ENCODE peak calls at places on chromosomes 13 and 19, in seven cellular contexts. One of them, this sample, is unnamed.
A peak's percentile ranks its signal among the peaks of the same experiment; 100 is the strongest.

GRCh38 chr19:41995959-41996797 is 2.1 kb upstream of the ATP1A3 start:
- DNase-seq in stimulated activated CD4-positive, alpha-beta T cell treated with anti-CD3 and anti-CD28 coated beads, Interleukin-4, amount 100 ng/mL, for 4 hours: no peak
- DNase-seq in LNCaP clone FGC: no peak
- DNase-seq in T-helper 9 cell: no peak
- DNase-seq in posterior cingulate gyrus: peak; percentile 77
- DNase-seq in cardiac fibroblast: no peak
- DNase-seq in COR-L47: peak; percentile 65
- DNase-seq in this sample: peak; percentile 74

GRCh38 chr13:41179593-41180250 is 14.6 kb downstream of the KBTBD7 start:
- DNase-seq in stimulated activated CD4-positive, alpha-beta T cell treated with anti-CD3 and anti-CD28 coated beads, Interleukin-4, amount 100 ng/mL, for 4 hours: no peak
- DNase-seq in LNCaP clone FGC: no peak
- DNase-seq in T-helper 9 cell: no peak
- DNase-seq in posterior cingulate gyrus: no peak
- DNase-seq in cardiac fibroblast: peak; percentile 76
- DNase-seq in COR-L47: no peak
- DNase-seq in this sample: no peak

GRCh38 chr19:19269952-19270694 is 3.0 kb downstream of the TM6SF2 start:
- DNase-seq in stimulated activated CD4-positive, alpha-beta T cell treated with anti-CD3 and anti-CD28 coated beads, Interleukin-4, amount 100 ng/mL, for 4 hours: no peak
- DNase-seq in LNCaP clone FGC: no peak
- DNase-seq in T-helper 9 cell: no peak
- DNase-seq in posterior cingulate gyrus: no peak
- DNase-seq in cardiac fibroblast: no peak
- DNase-seq in COR-L47: no peak
- DNase-seq in this sample: no peak

GRCh38 chr19:58326501-58326913 is 287 bp upstream of the ZSCAN22 start:
- DNase-seq in stimulated activated CD4-positive, alpha-beta T cell treated with anti-CD3 and anti-CD28 coated beads, Interleukin-4, amount 100 ng/mL, for 4 hours: no peak
- DNase-seq in LNCaP clone FGC: no peak
- DNase-seq in T-helper 9 cell: no peak
- DNase-seq in posterior cingulate gyrus: no peak
- DNase-seq in cardiac fibroblast: no peak
- DNase-seq in COR-L47: no peak
- DNase-seq in this sample: peak; percentile 44

GRCh38 chr13:67630640-67631039 is 400.5 kb upstream of the PCDH9 start:
- DNase-seq in stimulated activated CD4-positive, alpha-beta T cell treated with anti-CD3 and anti-CD28 coated beads, Interleukin-4, amount 100 ng/mL, for 4 hours: no peak
- DNase-seq in LNCaP clone FGC: no peak
- DNase-seq in T-helper 9 cell: no peak
- DNase-seq in posterior cingulate gyrus: no peak
- DNase-seq in cardiac fibroblast: no peak
- DNase-seq in COR-L47: no peak
- DNase-seq in this sample: peak; percentile 55

GRCh38 chr13:36891752-36892151 is 28.3 kb downstream of the SMAD9 start:
- DNase-seq in stimulated activated CD4-positive, alpha-beta T cell treated with anti-CD3 and anti-CD28 coated beads, Interleukin-4, amount 100 ng/mL, for 4 hours: no peak
- DNase-seq in LNCaP clone FGC: no peak
- DNase-seq in T-helper 9 cell: no peak
- DNase-seq in posterior cingulate gyrus: no peak
- DNase-seq in cardiac fibroblast: peak; percentile 20
- DNase-seq in COR-L47: no peak
- DNase-seq in this sample: no peak

GRCh38 chr19:7916137-7916907 is 1.7 kb downstream of the TGFBR3L start:
- DNase-seq in stimulated activated CD4-positive, alpha-beta T cell treated with anti-CD3 and anti-CD28 coated beads, Interleukin-4, amount 100 ng/mL, for 4 hours: peak; percentile 56
- DNase-seq in LNCaP clone FGC: no peak
- DNase-seq in T-helper 9 cell: peak; percentile 49
- DNase-seq in posterior cingulate gyrus: no peak
- DNase-seq in cardiac fibroblast: peak; percentile 30
- DNase-seq in COR-L47: peak; percentile 35
- DNase-seq in this sample: peak; percentile 75

GRCh38 chr13:41467546-41467945 is 10.2 kb downstream of the RGCC start:
- DNase-seq in stimulated activated CD4-positive, alpha-beta T cell treated with anti-CD3 and anti-CD28 coated beads, Interleukin-4, amount 100 ng/mL, for 4 hours: no peak
- DNase-seq in LNCaP clone FGC: no peak
- DNase-seq in T-helper 9 cell: no peak
- DNase-seq in posterior cingulate gyrus: no peak
- DNase-seq in cardiac fibroblast: no peak
- DNase-seq in COR-L47: no peak
- DNase-seq in this sample: peak; percentile 10

GRCh38 chr13:74767031-74767430 is 632.8 kb upstream of the KLF12 start:
- DNase-seq in stimulated activated CD4-positive, alpha-beta T cell treated with anti-CD3 and anti-CD28 coated beads, Interleukin-4, amount 100 ng/mL, for 4 hours: no peak
- DNase-seq in LNCaP clone FGC: no peak
- DNase-seq in T-helper 9 cell: no peak
- DNase-seq in posterior cingulate gyrus: no peak
- DNase-seq in cardiac fibroblast: peak; percentile 90
- DNase-seq in COR-L47: no peak
- DNase-seq in this sample: no peak

GRCh38 chr13:111062305-111062704 is 52.8 kb upstream of the ARHGEF7 start:
- DNase-seq in stimulated activated CD4-positive, alpha-beta T cell treated with anti-CD3 and anti-CD28 coated beads, Interleukin-4, amount 100 ng/mL, for 4 hours: no peak
- DNase-seq in LNCaP clone FGC: no peak
- DNase-seq in T-helper 9 cell: no peak
- DNase-seq in posterior cingulate gyrus: no peak
- DNase-seq in cardiac fibroblast: no peak
- DNase-seq in COR-L47: no peak
- DNase-seq in this sample: no peak

GRCh38 chr13:70894258-70894657 is 786.0 kb upstream of the KLHL1 start:
- DNase-seq in stimulated activated CD4-positive, alpha-beta T cell treated with anti-CD3 and anti-CD28 coated beads, Interleukin-4, amount 100 ng/mL, for 4 hours: no peak
- DNase-seq in LNCaP clone FGC: no peak
- DNase-seq in T-helper 9 cell: no peak
- DNase-seq in posterior cingulate gyrus: no peak
- DNase-seq in cardiac fibroblast: no peak
- DNase-seq in COR-L47: no peak
- DNase-seq in this sample: no peak

GRCh38 chr13:27796544-27797227 is 4.4 kb downstream of the GSX1 start:
- DNase-seq in stimulated activated CD4-positive, alpha-beta T cell treated with anti-CD3 and anti-CD28 coated beads, Interleukin-4, amount 100 ng/mL, for 4 hours: no peak
- DNase-seq in LNCaP clone FGC: no peak
- DNase-seq in T-helper 9 cell: no peak
- DNase-seq in posterior cingulate gyrus: no peak
- DNase-seq in cardiac fibroblast: no peak
- DNase-seq in COR-L47: no peak
- DNase-seq in this sample: no peak

GRCh38 chr19:1808395-1808731 is 3.7 kb downstream of the ATP8B3 start:
- DNase-seq in stimulated activated CD4-positive, alpha-beta T cell treated with anti-CD3 and anti-CD28 coated beads, Interleukin-4, amount 100 ng/mL, for 4 hours: no peak
- DNase-seq in LNCaP clone FGC: no peak
- DNase-seq in T-helper 9 cell: no peak
- DNase-seq in posterior cingulate gyrus: no peak
- DNase-seq in cardiac fibroblast: no peak
- DNase-seq in COR-L47: no peak
- DNase-seq in this sample: no peak

GRCh38 chr19:32404939-32405430 is 585 bp upstream of the DPY19L3 start:
- DNase-seq in stimulated activated CD4-positive, alpha-beta T cell treated with anti-CD3 and anti-CD28 coated beads, Interleukin-4, amount 100 ng/mL, for 4 hours: no peak
- DNase-seq in LNCaP clone FGC: no peak
- DNase-seq in T-helper 9 cell: no peak
- DNase-seq in posterior cingulate gyrus: peak; percentile 40
- DNase-seq in cardiac fibroblast: peak; percentile 50
- DNase-seq in COR-L47: peak; percentile 18
- DNase-seq in this sample: peak; percentile 85

GRCh38 chr13:95641291-95641811 is 3.2 kb downstream of the DZIP1 start:
- DNase-seq in stimulated activated CD4-positive, alpha-beta T cell treated with anti-CD3 and anti-CD28 coated beads, Interleukin-4, amount 100 ng/mL, for 4 hours: no peak
- DNase-seq in LNCaP clone FGC: no peak
- DNase-seq in T-helper 9 cell: no peak
- DNase-seq in posterior cingulate gyrus: peak; percentile 73
- DNase-seq in cardiac fibroblast: peak; percentile 39
- DNase-seq in COR-L47: no peak
- DNase-seq in this sample: peak; percentile 58

GRCh38 chr19:35155441-35155840 is 906 bp downstream of the FXYD5 start:
- DNase-seq in stimulated activated CD4-positive, alpha-beta T cell treated with anti-CD3 and anti-CD28 coated beads, Interleukin-4, amount 100 ng/mL, for 4 hours: peak; percentile 33
- DNase-seq in LNCaP clone FGC: no peak
- DNase-seq in T-helper 9 cell: no peak
- DNase-seq in posterior cingulate gyrus: no peak
- DNase-seq in cardiac fibroblast: no peak
- DNase-seq in COR-L47: no peak
- DNase-seq in this sample: no peak

GRCh38 chr13:114096811-114097503 is 35.5 kb downstream of the RASA3 start:
- DNase-seq in stimulated activated CD4-positive, alpha-beta T cell treated with anti-CD3 and anti-CD28 coated beads, Interleukin-4, amount 100 ng/mL, for 4 hours: no peak
- DNase-seq in LNCaP clone FGC: no peak
- DNase-seq in T-helper 9 cell: no peak
- DNase-seq in posterior cingulate gyrus: no peak
- DNase-seq in cardiac fibroblast: no peak
- DNase-seq in COR-L47: peak; percentile 90
- DNase-seq in this sample: peak; percentile 80

GRCh38 chr19:19464339-19465098 is 50.8 kb downstream of the TSSK6 start:
- DNase-seq in stimulated activated CD4-positive, alpha-beta T cell treated with anti-CD3 and anti-CD28 coated beads, Interleukin-4, amount 100 ng/mL, for 4 hours: no peak
- DNase-seq in LNCaP clone FGC: peak; percentile 83
- DNase-seq in T-helper 9 cell: no peak
- DNase-seq in posterior cingulate gyrus: no peak
- DNase-seq in cardiac fibroblast: peak; percentile 75
- DNase-seq in COR-L47: no peak
- DNase-seq in this sample: no peak

GRCh38 chr13:25329706-25330105 is 28.3 kb downstream of the NUP58 start:
- DNase-seq in stimulated activated CD4-positive, alpha-beta T cell treated with anti-CD3 and anti-CD28 coated beads, Interleukin-4, amount 100 ng/mL, for 4 hours: no peak
- DNase-seq in LNCaP clone FGC: no peak
- DNase-seq in T-helper 9 cell: no peak
- DNase-seq in posterior cingulate gyrus: no peak
- DNase-seq in cardiac fibroblast: peak; percentile 71
- DNase-seq in COR-L47: no peak
- DNase-seq in this sample: no peak

GRCh38 chr13:76976488-76976887 is 15.4 kb upstream of the CLN5 start:
- DNase-seq in stimulated activated CD4-positive, alpha-beta T cell treated with anti-CD3 and anti-CD28 coated beads, Interleukin-4, amount 100 ng/mL, for 4 hours: no peak
- DNase-seq in LNCaP clone FGC: no peak
- DNase-seq in T-helper 9 cell: no peak
- DNase-seq in posterior cingulate gyrus: no peak
- DNase-seq in cardiac fibroblast: no peak
- DNase-seq in COR-L47: no peak
- DNase-seq in this sample: peak; percentile 71

GRCh38 chr13:34277971-34278370 is 460.0 kb downstream of the RFC3 start:
- DNase-seq in stimulated activated CD4-positive, alpha-beta T cell treated with anti-CD3 and anti-CD28 coated beads, Interleukin-4, amount 100 ng/mL, for 4 hours: no peak
- DNase-seq in LNCaP clone FGC: no peak
- DNase-seq in T-helper 9 cell: no peak
- DNase-seq in posterior cingulate gyrus: no peak
- DNase-seq in cardiac fibroblast: no peak
- DNase-seq in COR-L47: no peak
- DNase-seq in this sample: no peak

GRCh38 chr19:28608292-28608691 is 604.7 kb downstream of the UQCRFS1 start:
- DNase-seq in stimulated activated CD4-positive, alpha-beta T cell treated with anti-CD3 and anti-CD28 coated beads, Interleukin-4, amount 100 ng/mL, for 4 hours: no peak
- DNase-seq in LNCaP clone FGC: no peak
- DNase-seq in T-helper 9 cell: no peak
- DNase-seq in posterior cingulate gyrus: no peak
- DNase-seq in cardiac fibroblast: no peak
- DNase-seq in COR-L47: no peak
- DNase-seq in this sample: no peak

This sample was measured in NCI-H69.